ENCODE peak calls at places on chromosomes 12 and 14, in five cellular contexts. W is nephron progenitor cell, Q is activated B cell treated with CpG ODN at 0.5 μM for 24 hours, O is GM10248, E is fibroblast of the aortic adventitia. Y is an unnamed sample.

GRCh38 chr12:117359029-117359845 is 2.2 kb downstream of the NOS1 start:
- DNase-seq in Q (no peak), O (no peak), E (no peak), W (no peak), Y (no peak)

GRCh38 chr14:100989924-100990323 is 86.4 kb upstream of the RTL1 start:
- DNase-seq in W (no peak), O (no peak), E (no peak), Q (no peak), Y (no peak)

GRCh38 chr12:499837-500458 is 40.2 kb downstream of the B4GALNT3 start:
- DNase-seq in O (no peak), E (peak; percentile 78), Q (no peak), W (no peak), Y (no peak)

GRCh38 chr12:51972424-51972812 is 20.9 kb downstream of the ACVR1B start:
- DNase-seq in W (no peak), E (no peak), O (no peak), Q (no peak), Y (no peak)

GRCh38 chr12:116982721-116983502 is 72.2 kb downstream of the FBXW8 start:
- DNase-seq in Q (no peak), O (no peak), W (no peak), E (peak; percentile 97), Y (no peak)

GRCh38 chr14:92990456-92991430 is 67.8 kb downstream of the CHGA start:
- DNase-seq in O (no peak), E (no peak), W (no peak), Q (no peak), Y (no peak)

GRCh38 chr14:99026471-99026870 is 245.5 kb downstream of the BCL11B start:
- DNase-seq in W (no peak), Q (no peak), O (no peak), E (no peak), Y (no peak)

GRCh38 chr12:31029916-31030562 is 43.6 kb upstream of the DDX11 start:
- DNase-seq in W (no peak), Q (no peak), E (no peak), O (no peak), Y (no peak)

GRCh38 chr14:24368562-24369252 is 723 bp downstream of the NFATC4 start:
- DNase-seq in O (peak; percentile 82), E (peak; percentile 75), W (peak; percentile 79), Q (peak; percentile 37), Y (no peak)

GRCh38 chr12:72925716-72926115 is 653.5 kb downstream of the TRHDE start:
- DNase-seq in E (no peak), O (no peak), W (no peak), Q (no peak), Y (no peak)

GRCh38 chr14:22981090-22982012 is 1.0 kb downstream of the AJUBA start:
- DNase-seq in O (no peak), Q (peak; percentile 40), W (peak; percentile 45), E (no peak), Y (no peak)

GRCh38 chr12:87756721-87757120 is 272.5 kb downstream of the C12orf50 start:
- DNase-seq in O (no peak), Q (no peak), W (no peak), E (no peak), Y (no peak)

GRCh38 chr12:113955109-113955970 is 10.8 kb downstream of the RBM19 start:
- DNase-seq in O (no peak), W (peak; percentile 54), Q (no peak), E (no peak), Y (no peak)

GRCh38 chr14:100727565-100728240 is 1.0 kb downstream of the DLK1 start:
- DNase-seq in O (no peak), Q (no peak), W (no peak), E (no peak), Y (no peak)

GRCh38 chr12:100987552-100988277 is 193.1 kb downstream of the ANO4 start:
- DNase-seq in O (peak; percentile 62), Q (no peak), E (peak; percentile 62), W (peak; percentile 45), Y (no peak)

GRCh38 chr14:65191716-65192115 is 89.4 kb upstream of the MAX start:
- DNase-seq in Q (no peak), W (no peak), O (no peak), E (no peak), Y (no peak)

GRCh38 chr12:72214163-72214562 is 58.0 kb upstream of the TRHDE start:
- DNase-seq in W (no peak), O (no peak), E (peak; percentile 28), Q (no peak), Y (no peak)

GRCh38 chr12:100545092-100545491 is 28.4 kb upstream of the GAS2L3 start:
- DNase-seq in W (no peak), E (peak; percentile 20), O (no peak), Q (no peak), Y (no peak)

GRCh38 chr12:127425474-127425873 is 841.5 kb upstream of the TMEM132C start:
- DNase-seq in W (no peak), O (no peak), E (no peak), Q (no peak), Y (no peak)

GRCh38 chr14:104974665-104975390 is 3.3 kb downstream of the AHNAK2 start:
- DNase-seq in W (no peak), O (no peak), E (no peak), Q (no peak), Y (no peak)

GRCh38 chr12:14852880-14853279 is 9.6 kb upstream of the ART4 start:
- DNase-seq in W (no peak), O (no peak), Q (no peak), E (no peak), Y (no peak)

GRCh38 chr12:112808176-112808575 is 16.6 kb downstream of the RPH3A start:
- DNase-seq in E (no peak), Q (no peak), O (no peak), W (no peak), Y (no peak)

GRCh38 chr12:89349814-89350213 is 2.5 kb downstream of the DUSP6 start:
- DNase-seq in E (peak; percentile 73), W (no peak), Q (no peak), O (no peak), Y (no peak)

GRCh38 chr12:62259993-62260732 is at the start of gene USP15:
- DNase-seq in Q (peak; percentile 95), E (peak; percentile 96), O (peak; percentile 90), W (peak; percentile 96), Y (peak; percentile 69)

GRCh38 chr14:86652512-86652911 is 1122.6 kb downstream of the FLRT2 start:
- DNase-seq in Q (no peak), W (no peak), E (no peak), O (no peak), Y (no peak)

GRCh38 chr14:58294201-58294600 is 4.2 kb upstream of the ARID4A start:
- DNase-seq in Q (no peak), W (no peak), O (no peak), E (no peak), Y (no peak)

GRCh38 chr14:95335071-95335470 is 15.4 kb upstream of the CLMN start:
- DNase-seq in Q (no peak), W (no peak), O (no peak), E (no peak), Y (no peak)

DNA sequence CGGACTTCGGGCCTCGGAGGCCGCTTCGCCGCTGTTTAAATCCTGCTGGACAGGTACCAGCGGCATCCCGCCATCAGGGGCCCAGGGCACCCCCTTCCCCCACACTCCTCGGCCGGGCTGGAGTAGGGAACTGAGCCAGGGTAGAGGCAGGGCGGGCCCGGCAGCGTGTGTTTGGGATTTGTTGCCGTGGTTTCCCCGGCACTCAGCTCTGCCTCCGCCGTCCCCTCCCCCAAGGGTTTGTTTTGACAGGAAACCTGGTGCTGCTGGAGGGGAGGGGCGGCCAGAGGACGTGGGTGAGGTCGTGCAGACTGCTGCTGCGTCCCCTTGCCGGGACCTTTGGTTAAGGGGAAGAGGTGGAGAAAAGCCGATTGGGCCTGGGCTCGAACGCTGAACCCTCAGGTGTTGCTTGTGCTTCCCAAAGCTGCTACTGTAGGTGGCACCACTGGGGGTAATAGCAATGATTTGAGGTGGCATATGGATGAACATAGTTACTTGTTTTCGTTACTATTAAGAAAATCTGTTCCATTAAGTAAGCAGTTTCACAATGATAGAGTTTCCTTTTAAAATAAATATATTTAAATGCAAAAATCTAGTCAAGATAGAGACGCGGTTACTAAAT is 778 bp downstream of the TCP11L2 start:
- DNase-seq in O (peak; percentile 56), W (peak; percentile 81), Q (peak; percentile 78), E (peak; percentile 67), Y (peak; percentile 62)
- TF ChIP-seq CTCF in O (no peak), W (no peak), Q (no peak), E (no peak), Y (no peak)

DNA sequence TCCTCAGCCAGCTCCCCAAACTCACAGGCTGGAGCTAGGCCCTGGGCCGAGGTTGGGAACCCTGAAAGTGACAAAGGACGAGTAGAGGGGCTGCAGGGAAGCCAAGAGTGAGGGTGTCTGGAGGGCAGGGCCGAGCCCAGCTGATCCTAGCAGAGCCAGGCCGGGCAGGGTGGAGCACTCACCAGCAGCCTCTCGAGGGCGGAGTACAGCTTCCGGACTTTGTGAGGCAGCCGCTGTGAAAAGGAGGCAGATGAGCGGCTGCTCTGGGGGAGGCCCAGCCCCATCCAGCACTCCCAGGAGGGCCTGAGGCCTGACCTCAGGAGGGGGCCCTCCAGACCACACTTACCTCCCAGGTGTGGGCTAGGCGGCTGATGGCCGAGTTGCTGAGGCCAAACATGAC is 14.7 kb upstream of the ENDOU start:
- DNase-seq in O (peak; percentile 76), Q (no peak), W (no peak), E (no peak), Y (no peak)
- TF ChIP-seq CTCF in O (no peak), Q (no peak), W (no peak), E (no peak), Y (no peak)

DNA sequence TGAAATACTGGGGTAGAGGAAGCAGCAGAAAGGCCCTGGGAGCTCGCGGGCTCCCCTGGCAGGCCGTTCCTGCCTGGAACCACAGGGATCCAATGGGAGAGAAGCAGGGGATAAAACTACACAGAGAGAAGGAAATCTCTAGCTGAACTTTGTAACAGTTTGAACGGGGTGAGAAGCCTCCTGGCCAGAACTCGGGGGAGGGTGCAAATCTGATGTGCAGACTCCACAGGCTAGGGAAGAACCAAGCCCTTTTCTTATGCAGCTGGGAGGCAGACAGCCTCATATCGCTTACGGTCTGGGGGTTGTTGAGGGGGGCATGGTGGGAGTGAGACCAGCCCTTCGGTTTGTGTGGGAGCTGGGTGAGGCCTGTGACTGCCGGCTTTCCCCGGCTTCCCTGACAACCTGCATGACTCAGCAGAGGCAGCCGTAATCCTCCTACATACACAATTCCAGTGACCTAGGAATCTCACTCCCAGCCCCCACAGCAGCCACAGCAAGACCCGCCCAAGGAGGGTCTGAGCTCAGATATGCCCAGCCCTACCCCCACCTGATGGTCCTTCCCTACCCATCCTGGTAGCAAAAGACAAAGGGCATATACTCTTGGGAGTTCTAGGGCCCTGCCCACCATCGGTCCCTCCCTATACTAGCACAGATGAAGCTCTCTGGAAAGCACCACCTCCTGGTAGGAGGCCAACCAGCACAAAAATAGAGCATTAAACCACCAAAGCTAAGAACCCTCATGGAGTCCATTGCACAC is 143.0 kb downstream of the TMTC1 start:
- DNase-seq in O (no peak), E (peak; percentile 57), W (peak; percentile 30), Q (no peak), Y (peak; percentile 23)
- TF ChIP-seq CTCF in O (no peak), E (peak; percentile 34), W (no peak), Q (no peak), Y (no peak)

DNA sequence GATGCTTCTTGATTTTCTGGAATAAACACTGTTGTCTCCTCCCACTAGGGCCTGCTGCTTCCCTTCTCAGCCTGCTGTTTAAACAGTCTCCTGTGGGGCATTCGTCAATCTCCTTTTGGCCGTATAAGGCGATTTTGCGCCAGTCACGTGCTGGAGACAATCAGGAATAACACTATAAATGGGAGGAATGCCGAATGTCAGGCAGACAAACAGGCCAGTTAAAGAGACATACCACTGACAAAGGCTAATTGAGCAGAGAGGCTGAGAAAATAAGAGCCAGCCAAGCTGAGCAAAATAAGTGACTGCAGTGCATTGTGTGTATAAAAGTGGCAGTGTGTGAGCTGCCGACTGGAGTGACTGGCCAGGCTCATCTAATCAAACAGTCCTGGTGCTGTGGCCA is 23.3 kb downstream of the DMAC2L start:
- DNase-seq in Q (no peak), W (peak; percentile 27), O (no peak), E (peak; percentile 52), Y (no peak)
- TF ChIP-seq CTCF in Q (no peak), W (no peak), O (no peak), E (no peak), Y (no peak)